ENCODE peak calls at places on chromosomes 3 and 15, in five cellular contexts. F is lung, J is cardiac muscle cell, W is HCT116, L is GM23248. H is an unnamed sample. For H3K4me1, the result is how much of the 10 kb centered on the place peaks cover.

GRCh38 chr3:182668974-182669373 is 124.3 kb upstream of the ATP11B start:
- DNase-seq in F (no peak), J (no peak), W (no peak), L (no peak), H (no peak)

GRCh38 chr15:69491051-69491505 is 38.5 kb downstream of the RPLP1 start:
- DNase-seq in F (peak), J (no peak), W (no peak), L (peak), H (peak)

GRCh38 chr3:111246967-111247760 is 175.5 kb downstream of the NECTIN3 start:
- DNase-seq in F (no peak), J (no peak), W (no peak), L (peak), H (no peak)

GRCh38 chr3:127068871-127069270 is 86.0 kb downstream of the PLXNA1 start:
- DNase-seq in F (no peak), J (no peak), W (no peak), L (no peak), H (no peak)

GRCh38 chr3:57983734-57984518 is 24.3 kb upstream of the FLNB start:
- DNase-seq in F (peak), J (no peak), W (no peak), L (peak), H (peak)

GRCh38 chr3:108334698-108335097 is 38.4 kb downstream of the HHLA2 start:
- DNase-seq in F (no peak), J (no peak), W (no peak), L (peak), H (no peak)

GRCh38 chr15:70344666-70345065 is 246.9 kb upstream of the TLE3 start:
- DNase-seq in F (peak), J (peak), W (no peak), L (no peak), H (peak)

GRCh38 chr3:50165388-50166308 is 10.5 kb downstream of the SEMA3F start:
- DNase-seq in F (no peak), J (no peak), W (no peak), L (peak), H (peak)

GRCh38 chr15:88072598-88073385 is 183.7 kb downstream of the NTRK3 start:
- DNase-seq in F (no peak), J (no peak), W (no peak), L (no peak), H (no peak)

GRCh38 chr3:31659246-31659645 is 126.5 kb downstream of the STT3B start:
- DNase-seq in F (no peak), J (no peak), W (no peak), L (no peak), H (no peak)
- H3K4me1 ChIP-seq in F (under half), J (under half), W (under half), L (under half), H (under half)

DNA sequence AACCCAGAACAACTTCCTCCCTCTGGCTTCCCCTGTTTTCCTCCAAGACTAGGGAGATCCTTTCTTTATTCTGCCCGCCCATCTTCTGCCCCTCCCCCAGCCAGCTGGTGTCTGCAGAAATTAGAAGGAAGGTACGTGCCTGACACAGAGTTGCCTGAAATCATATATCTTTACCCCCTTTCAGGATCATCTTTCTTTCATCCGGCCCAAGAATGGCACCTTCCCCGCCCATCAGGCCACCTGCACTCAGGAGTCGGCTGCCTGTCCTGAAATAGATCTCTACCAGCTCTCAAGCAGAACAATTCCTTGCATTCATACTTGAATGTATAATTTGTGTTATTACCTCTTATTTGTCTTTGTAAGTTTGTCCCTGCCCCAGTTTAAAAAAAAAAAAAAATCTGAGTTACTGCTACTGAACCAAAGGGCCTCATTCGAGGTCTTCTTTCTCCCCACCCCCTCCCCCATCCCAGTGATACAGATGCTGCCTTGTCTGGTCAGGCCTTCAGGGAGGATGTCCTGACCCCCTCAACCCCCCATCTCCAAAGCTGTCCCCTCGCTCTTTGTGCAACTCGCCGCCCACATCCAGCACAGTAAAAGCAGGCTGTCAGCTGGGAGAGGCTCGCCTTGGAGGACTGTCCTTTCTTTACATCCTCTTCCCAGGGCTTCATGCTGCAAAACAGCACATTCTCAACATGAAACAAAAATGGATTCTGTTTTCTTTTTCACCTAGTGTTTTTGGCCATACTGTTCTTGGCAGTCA is 133.5 kb downstream of the VGLL4 start:
- DNase-seq in F (no peak), J (no peak), W (no peak), L (no peak), H (no peak)
- H3K4me1 ChIP-seq in F (under half), J (under half), W (under half), L (under half), H (half or more)

GRCh38 chr15:67097893-67098740 is 32.7 kb downstream of the SMAD3 start:
- DNase-seq in F (no peak), J (no peak), W (no peak), L (peak), H (peak)

GRCh38 chr15:67101981-67102929 is 36.9 kb downstream of the SMAD3 start:
- DNase-seq in F (no peak), J (no peak), W (no peak), L (peak), H (no peak)

GRCh38 chr15:67098768-67099282 is 33.4 kb downstream of the SMAD3 start:
- DNase-seq in F (no peak), J (no peak), W (no peak), L (peak), H (no peak)

GRCh38 chr15:67100808-67101581 is 35.6 kb downstream of the SMAD3 start:
- DNase-seq in F (no peak), J (no peak), W (no peak), L (no peak), H (no peak)

GRCh38 chr15:67100124-67100791 is 34.9 kb downstream of the SMAD3 start:
- DNase-seq in F (no peak), J (no peak), W (no peak), L (no peak), H (no peak)
- H3K4me1 ChIP-seq in F (under half), J (under half), W (half or more), L (half or more), H (half or more)

GRCh38 chr3:59317386-59317785 is 267.6 kb upstream of the CFAP20DC start:
- DNase-seq in F (no peak), J (no peak), W (no peak), L (no peak), H (no peak)
- H3K4me1 ChIP-seq in F (under half), J (under half), W (under half), L (under half), H (under half)

DNA sequence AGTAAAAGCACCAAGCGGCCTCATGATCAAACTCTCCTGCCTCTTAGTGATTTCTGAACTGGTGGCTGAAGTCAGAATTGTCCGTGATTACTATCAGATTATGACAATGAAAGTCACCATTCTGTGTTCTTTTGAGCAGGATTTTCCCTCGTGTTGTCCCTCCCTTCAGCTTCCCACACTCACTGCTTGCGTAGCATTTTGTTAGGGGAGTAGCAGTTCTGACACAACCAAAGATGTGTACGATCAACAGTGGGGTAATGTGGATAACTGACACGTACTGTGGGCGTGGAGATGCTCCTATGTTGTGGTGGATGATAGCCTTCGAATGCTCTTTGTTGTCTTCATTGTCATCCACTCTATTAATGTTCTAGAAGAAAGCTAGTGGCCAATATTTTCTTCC is 67.8 kb upstream of the ICE2 start:
- DNase-seq in F (no peak), J (no peak), W (no peak), L (no peak), H (no peak)
- H3K4me1 ChIP-seq in F (under half), J (under half), W (under half), L (under half), H (under half)

GRCh38 chr3:28241221-28242160 is at the start of gene CMC1:
- DNase-seq in F (peak), J (peak), W (peak), L (peak), H (peak)

GRCh38 chr3:28242519-28242918 is 1.1 kb downstream of the CMC1 start:
- DNase-seq in F (no peak), J (no peak), W (no peak), L (no peak), H (no peak)

GRCh38 chr3:28244471-28244870 is 3.1 kb downstream of the CMC1 start:
- DNase-seq in F (no peak), J (no peak), W (no peak), L (no peak), H (no peak)

GRCh38 chr3:28240440-28240839 is 979 bp upstream of the CMC1 start:
- DNase-seq in F (no peak), J (no peak), W (no peak), L (no peak), H (peak)

GRCh38 chr3:28243424-28244106 is 2.1 kb downstream of the CMC1 start:
- DNase-seq in F (no peak), J (no peak), W (no peak), L (no peak), H (no peak)
- H3K4me1 ChIP-seq in F (under half), J (under half), W (under half), L (under half), H (under half)

DNA sequence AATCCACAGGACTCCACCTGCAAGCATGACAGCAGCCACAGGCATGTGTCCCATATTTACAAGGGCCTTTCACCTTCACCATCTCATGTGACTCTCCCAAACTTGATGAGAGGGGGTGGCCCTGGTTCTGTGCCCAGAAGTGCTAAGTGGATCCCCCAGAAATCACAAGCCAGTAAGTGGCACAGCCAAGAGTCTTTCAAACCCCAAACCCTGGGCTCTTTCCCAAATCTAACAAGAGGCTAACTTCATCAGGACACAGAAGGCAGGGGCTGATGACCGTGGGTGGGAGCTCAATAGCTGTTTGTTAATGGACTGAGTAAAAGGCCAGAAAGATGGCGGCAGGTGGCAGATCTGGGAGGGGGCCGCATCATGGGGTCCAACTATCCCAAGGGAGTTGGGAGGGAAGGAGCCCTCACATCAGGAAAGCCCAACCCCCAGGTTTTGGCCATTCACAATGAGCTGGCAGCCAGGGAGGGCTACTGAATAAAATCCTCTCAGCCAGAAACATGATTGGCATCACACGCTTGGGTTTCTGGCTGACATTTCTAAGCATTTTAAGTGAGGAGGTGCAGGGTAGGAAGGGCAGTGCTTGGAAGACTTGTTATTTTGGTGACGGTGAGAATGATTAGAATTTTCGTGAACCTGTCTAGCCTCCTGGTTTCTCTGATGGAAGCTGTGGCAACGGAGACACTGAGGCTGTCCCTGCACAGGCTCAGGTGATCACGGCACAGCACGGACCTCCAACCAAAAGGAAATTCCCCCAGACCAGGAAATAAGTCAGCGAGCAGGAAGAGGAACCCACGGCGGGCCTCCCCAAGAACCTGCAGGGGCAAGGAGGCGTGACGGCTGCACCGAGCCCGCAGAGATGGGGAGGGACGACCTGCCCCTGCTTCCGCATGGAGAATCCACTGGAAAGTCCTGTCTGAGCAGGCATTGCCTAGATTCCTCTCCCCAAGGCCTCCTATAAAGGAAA is 109.3 kb downstream of the OXNAD1 start:
- DNase-seq in F (peak), J (no peak), W (no peak), L (no peak), H (peak)
- H3K4me1 ChIP-seq in F (under half), J (under half), W (under half), L (under half), H (half or more)

DNA sequence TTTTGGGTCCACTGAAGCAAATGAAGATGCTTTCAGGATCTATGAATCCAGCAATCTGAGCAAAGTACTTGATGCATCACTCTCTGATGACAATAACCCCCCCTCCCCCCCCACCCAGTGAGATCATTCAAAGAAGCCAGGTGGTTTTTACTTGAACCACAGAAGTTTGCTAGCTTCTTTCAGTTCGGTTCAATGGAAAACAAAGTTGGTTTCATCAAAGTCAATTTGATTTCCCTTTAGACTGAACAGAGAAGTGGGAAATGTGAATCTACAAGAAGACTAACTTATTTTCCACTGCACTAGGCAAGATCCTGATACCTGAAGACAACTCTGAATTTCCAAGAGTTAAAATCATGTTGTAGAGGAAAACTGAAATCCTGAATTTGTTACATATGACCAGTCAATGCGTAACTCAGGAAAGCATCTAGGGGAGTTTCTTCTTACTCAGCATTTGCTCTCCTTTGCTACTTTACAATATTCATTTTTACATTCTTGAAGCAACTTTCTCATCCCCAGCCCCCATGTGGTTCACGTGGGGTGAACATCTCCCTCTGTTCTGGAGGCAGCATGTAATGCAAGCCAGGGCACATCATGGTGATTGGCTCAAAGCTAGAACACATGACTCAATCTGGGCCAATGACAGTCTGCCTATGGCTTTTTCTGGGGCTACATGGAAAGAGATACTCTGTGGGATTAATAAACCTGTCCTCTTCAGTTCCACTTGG is 572.6 kb downstream of the FOXP1 start:
- DNase-seq in F (no peak), J (no peak), W (no peak), L (no peak), H (no peak)
- H3K4me1 ChIP-seq in F (under half), J (under half), W (under half), L (under half), H (under half)

H was measured in thyroid gland.